ENCODE peak calls at places on chromosomes 11 and 22, in ten cellular contexts. S, L, Y, J, U, R, H, V, Z and C are unnamed samples.

GRCh38 chr22:23121026-23121823 is 20.6 kb downstream of the RSPH14 start:
- DNase-seq in S (peak), L (no peak), Y (peak), J (peak), U (no peak), R (no peak), H (no peak), V (no peak), Z (no peak), C (no peak)

GRCh38 chr11:116986521-116987105 is 111.6 kb downstream of the SIK3 start:
- DNase-seq in S (no peak), L (no peak), Y (peak), J (peak), U (no peak), R (no peak), H (no peak), V (no peak), Z (no peak), C (peak)

GRCh38 chr11:27694992-27695391 is 5.3 kb downstream of the BDNF start:
- DNase-seq in S (peak), L (no peak), Y (peak), J (no peak), U (no peak), R (no peak), H (no peak), V (no peak), Z (no peak), C (no peak)

GRCh38 chr22:44304354-44304753 is 8.4 kb downstream of the SHISAL1 start:
- DNase-seq in S (no peak), L (no peak), Y (peak), J (peak), U (no peak), R (no peak), H (no peak), V (no peak), Z (no peak), C (no peak)

GRCh38 chr22:45760682-45761081 is 89.0 kb downstream of the ATXN10 start:
- DNase-seq in S (no peak), L (no peak), Y (no peak), J (no peak), U (no peak), R (no peak), H (no peak), V (no peak), Z (no peak), C (no peak)

GRCh38 chr11:86991341-86991740 is 36.1 kb upstream of the FZD4 start:
- DNase-seq in S (no peak), L (no peak), Y (no peak), J (no peak), U (no peak), R (no peak), H (no peak), V (no peak), Z (no peak), C (no peak)

GRCh38 chr11:27254744-27255446 is 108.1 kb downstream of the CCDC34 start:
- DNase-seq in S (no peak), L (no peak), Y (peak), J (peak), U (no peak), R (no peak), H (no peak), V (no peak), Z (no peak), C (no peak)

GRCh38 chr11:115330693-115331482 is 173.3 kb downstream of the CADM1 start:
- DNase-seq in S (peak), L (no peak), Y (no peak), J (no peak), U (no peak), R (no peak), H (no peak), V (no peak), Z (no peak), C (no peak)

GRCh38 chr11:126438691-126439090 is 83.2 kb downstream of the ST3GAL4 start:
- DNase-seq in S (no peak), L (no peak), Y (peak), J (no peak), U (no peak), R (no peak), H (no peak), V (peak), Z (no peak), C (no peak)

GRCh38 chr22:19448739-19449421 is 1.4 kb upstream of the C22orf39 start:
- DNase-seq in S (no peak), L (no peak), Y (no peak), J (no peak), U (no peak), R (no peak), H (no peak), V (no peak), Z (no peak), C (no peak)

GRCh38 chr11:3609416-3610265 is 32.2 kb downstream of the ART5 start:
- DNase-seq in S (peak), L (no peak), Y (peak), J (peak), U (no peak), R (no peak), H (peak), V (no peak), Z (no peak), C (no peak)

GRCh38 chr11:112300094-112300786 is 39.6 kb upstream of the PLET1 start:
- DNase-seq in S (no peak), L (no peak), Y (no peak), J (no peak), U (no peak), R (peak), H (no peak), V (peak), Z (no peak), C (no peak)

GRCh38 chr11:66277475-66278391 is at the start of gene CNIH2:
- DNase-seq in S (peak), L (no peak), Y (peak), J (no peak), U (no peak), R (no peak), H (peak), V (no peak), Z (no peak), C (no peak)

GRCh38 chr11:67352546-67353316 is 615 bp downstream of the POLD4 start:
- DNase-seq in S (no peak), L (peak), Y (peak), J (no peak), U (no peak), R (no peak), H (no peak), V (peak), Z (no peak), C (no peak)

GRCh38 chr11:20000393-20001134 is 159.7 kb downstream of the DBX1 start:
- DNase-seq in S (peak), L (no peak), Y (no peak), J (no peak), U (no peak), R (peak), H (no peak), V (peak), Z (no peak), C (no peak)

GRCh38 chr11:44755553-44756505 is 29.1 kb downstream of the TSPAN18 start:
- DNase-seq in S (no peak), L (peak), Y (peak), J (no peak), U (no peak), R (no peak), H (no peak), V (peak), Z (no peak), C (no peak)

GRCh38 chr11:126194121-126194543 is 17.3 kb downstream of the RPUSD4 start:
- DNase-seq in S (peak), L (peak), Y (peak), J (peak), U (no peak), R (peak), H (peak), V (no peak), Z (no peak), C (no peak)

GRCh38 chr22:43228330-43228729 is 41.4 kb upstream of the TTLL12 start:
- DNase-seq in S (peak), L (no peak), Y (peak), J (peak), U (no peak), R (no peak), H (no peak), V (no peak), Z (no peak), C (no peak)

GRCh38 chr11:117857734-117858369 is 18.6 kb downstream of the FXYD6 start:
- DNase-seq in S (no peak), L (peak), Y (no peak), J (no peak), U (no peak), R (no peak), H (no peak), V (peak), Z (no peak), C (no peak)

GRCh38 chr11:77865805-77866204 is 44.9 kb downstream of the AAMDC start:
- DNase-seq in S (no peak), L (no peak), Y (peak), J (peak), U (no peak), R (no peak), H (no peak), V (no peak), Z (no peak), C (no peak)

GRCh38 chr11:2667940-2668339 is 31.9 kb downstream of the KCNQ1OT1 start:
- DNase-seq in S (no peak), L (no peak), Y (no peak), J (no peak), U (no peak), R (no peak), H (no peak), V (no peak), Z (no peak), C (no peak)

GRCh38 chr11:78079232-78080083 is at the start of gene NDUFC2:
- DNase-seq in S (peak), L (peak), Y (peak), J (peak), U (peak), R (peak), H (peak), V (peak), Z (peak), C (no peak)

GRCh38 chr22:39472570-39473556 is 16.1 kb downstream of the MGAT3 start:
- DNase-seq in S (no peak), L (no peak), Y (no peak), J (no peak), U (no peak), R (no peak), H (no peak), V (no peak), Z (no peak), C (no peak)

GRCh38 chr11:130672911-130673310 is 224.5 kb downstream of the ADAMTS15 start:
- DNase-seq in S (peak), L (no peak), Y (no peak), J (peak), U (no peak), R (no peak), H (no peak), V (no peak), Z (no peak), C (no peak)

GRCh38 chr22:47653921-47654320 is 891.5 kb downstream of the TBC1D22A start:
- DNase-seq in S (no peak), L (no peak), Y (no peak), J (no peak), U (no peak), R (no peak), H (no peak), V (no peak), Z (no peak), C (no peak)

GRCh38 chr11:73077454-73077853 is 64.7 kb downstream of the FCHSD2 start:
- DNase-seq in S (no peak), L (no peak), Y (peak), J (peak), U (no peak), R (no peak), H (no peak), V (no peak), Z (no peak), C (no peak)

GRCh38 chr11:131109256-131109655 is 193.0 kb upstream of the SNX19 start:
- DNase-seq in S (no peak), L (no peak), Y (peak), J (peak), U (no peak), R (no peak), H (no peak), V (no peak), Z (peak), C (no peak)

GRCh38 chr22:47277001-47277400 is 514.6 kb downstream of the TBC1D22A start:
- DNase-seq in S (no peak), L (no peak), Y (no peak), J (no peak), U (no peak), R (no peak), H (no peak), V (peak), Z (no peak), C (no peak)

GRCh38 chr11:93784935-93785360 is 866 bp downstream of the MED17 start:
- DNase-seq in S (no peak), L (no peak), Y (peak), J (no peak), U (no peak), R (no peak), H (no peak), V (no peak), Z (no peak), C (no peak)

GRCh38 chr11:86577663-86578636 is 94.5 kb downstream of the ME3 start:
- DNase-seq in S (no peak), L (peak), Y (peak), J (peak), U (peak), R (no peak), H (no peak), V (peak), Z (peak), C (no peak)

GRCh38 chr22:34000879-34001526 is 80.7 kb upstream of the LARGE1 start:
- DNase-seq in S (no peak), L (no peak), Y (no peak), J (no peak), U (no peak), R (no peak), H (no peak), V (no peak), Z (no peak), C (no peak)

GRCh38 chr22:17969732-17970131 is 54.6 kb downstream of the MICAL3 start:
- DNase-seq in S (peak), L (no peak), Y (peak), J (peak), U (peak), R (no peak), H (no peak), V (peak), Z (peak), C (peak)

GRCh38 chr11:64848779-64849599 is 4.5 kb upstream of the CDC42BPG start:
- DNase-seq in S (no peak), L (no peak), Y (no peak), J (no peak), U (no peak), R (no peak), H (no peak), V (no peak), Z (no peak), C (no peak)

GRCh38 chr22:41772198-41772597 is 28.3 kb upstream of the CCDC134 start:
- DNase-seq in S (no peak), L (no peak), Y (no peak), J (no peak), U (no peak), R (no peak), H (no peak), V (no peak), Z (no peak), C (no peak)

GRCh38 chr11:43359432-43359818 is 705 bp downstream of the TTC17 start:
- DNase-seq in S (peak), L (no peak), Y (peak), J (peak), U (no peak), R (no peak), H (no peak), V (no peak), Z (no peak), C (no peak)

GRCh38 chr22:42959472-42960145 is 55.3 kb downstream of the PACSIN2 start:
- DNase-seq in S (peak), L (peak), Y (peak), J (peak), U (no peak), R (no peak), H (no peak), V (peak), Z (peak), C (no peak)

GRCh38 chr11:126118806-126119205 is 56.1 kb upstream of the CDON start:
- DNase-seq in S (no peak), L (no peak), Y (no peak), J (no peak), U (no peak), R (no peak), H (no peak), V (no peak), Z (no peak), C (no peak)

GRCh38 chr11:121964591-121964990 is 151.4 kb downstream of the BLID start:
- DNase-seq in S (peak), L (no peak), Y (peak), J (peak), U (no peak), R (no peak), H (no peak), V (no peak), Z (no peak), C (peak)

GRCh38 chr11:45771942-45772522 is 32.9 kb upstream of the SLC35C1 start:
- DNase-seq in S (peak), L (peak), Y (peak), J (peak), U (peak), R (peak), H (peak), V (peak), Z (peak), C (no peak)
- H3K27ac ChIP-seq in S (no peak), L (peak), Y (no peak), J (no peak), U (peak), R (peak), H (peak), V (peak), Z (no peak), C (no peak)

GRCh38 chr22:26483439-26484359 is at the start of the genes HPS4 and SRRD:
- DNase-seq in S (peak), L (peak), Y (peak), J (peak), U (peak), R (peak), H (peak), V (peak), Z (peak), C (peak)

GRCh38 chr22:26484360-26484706 is 656 bp downstream of the SRRD start:
- DNase-seq in S (no peak), L (peak), Y (peak), J (peak), U (no peak), R (no peak), H (peak), V (no peak), Z (no peak), C (no peak)

GRCh38 chr22:26486394-26486793 is 2.7 kb downstream of the SRRD start:
- DNase-seq in S (no peak), L (no peak), Y (no peak), J (no peak), U (no peak), R (no peak), H (no peak), V (no peak), Z (no peak), C (no peak)

GRCh38 chr22:26485991-26486390 is 2.3 kb downstream of the SRRD start:
- DNase-seq in S (no peak), L (no peak), Y (no peak), J (no peak), U (no peak), R (no peak), H (no peak), V (no peak), Z (no peak), C (no peak)

DNA sequence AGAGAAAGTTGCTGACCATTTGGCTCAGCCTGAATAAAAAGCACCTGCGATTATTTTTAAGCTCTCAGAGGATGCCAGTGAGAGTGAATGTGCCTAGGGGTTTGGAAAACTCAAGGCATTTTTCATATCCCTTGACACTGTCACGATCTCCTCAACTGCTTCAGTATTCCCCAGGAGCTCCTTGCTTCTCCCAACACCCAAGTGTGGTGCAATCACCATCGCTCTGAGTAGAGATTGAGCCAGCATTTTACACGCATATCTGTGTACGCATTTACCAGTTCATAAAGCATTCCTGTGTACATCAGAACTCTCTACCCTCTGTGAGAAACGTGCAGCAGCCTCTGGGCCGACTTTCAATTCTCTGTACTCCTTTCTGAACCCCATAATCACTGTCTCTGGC is 1.3 kb downstream of the SRRD start:
- DNase-seq in S (no peak), L (peak), Y (peak), J (no peak), U (no peak), R (no peak), H (no peak), V (no peak), Z (no peak), C (no peak)
- H3K27ac ChIP-seq in S (no peak), L (peak), Y (peak), J (no peak), U (peak), R (peak), H (peak), V (no peak), Z (no peak), C (peak)

DNA sequence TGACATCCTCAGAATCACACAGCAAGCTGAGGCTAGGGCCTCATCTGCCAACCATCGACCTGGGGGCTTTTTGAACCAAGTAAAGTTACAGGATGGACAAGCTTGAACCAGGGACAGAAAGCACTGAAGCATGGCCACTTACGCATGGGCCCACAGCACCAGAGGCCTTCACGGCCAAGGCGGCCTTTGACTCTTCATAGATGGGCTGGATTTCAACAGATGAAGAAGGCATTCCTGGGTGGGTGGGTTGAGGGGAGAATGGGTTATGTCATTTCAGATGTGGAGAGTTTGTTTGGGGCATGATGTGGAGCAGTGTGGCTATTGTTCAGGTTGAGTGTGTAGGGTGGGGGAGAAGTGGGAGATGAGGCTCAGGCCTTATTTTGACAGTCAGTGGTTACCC is 60.2 kb downstream of the LRRC32 start:
- DNase-seq in S (no peak), L (peak), Y (no peak), J (no peak), U (no peak), R (no peak), H (no peak), V (no peak), Z (no peak), C (no peak)
- H3K27ac ChIP-seq in S (no peak), L (peak), Y (no peak), J (no peak), U (peak), R (no peak), H (no peak), V (peak), Z (no peak), C (no peak)

GRCh38 chr22:37354271-37355069 is 72.2 kb downstream of the CYTH4 start:
- DNase-seq in S (no peak), L (no peak), Y (no peak), J (no peak), U (no peak), R (no peak), H (no peak), V (no peak), Z (no peak), C (no peak)
- H3K27ac ChIP-seq in S (no peak), L (no peak), Y (no peak), J (no peak), U (no peak), R (no peak), H (no peak), V (no peak), Z (no peak), C (peak)

GRCh38 chr11:34356130-34356529 is 1.7 kb downstream of the ABTB2 start:
- DNase-seq in S (peak), L (no peak), Y (no peak), J (no peak), U (no peak), R (no peak), H (no peak), V (no peak), Z (no peak), C (no peak)
- H3K27ac ChIP-seq in S (no peak), L (peak), Y (no peak), J (no peak), U (peak), R (no peak), H (no peak), V (no peak), Z (no peak), C (no peak)

DNA sequence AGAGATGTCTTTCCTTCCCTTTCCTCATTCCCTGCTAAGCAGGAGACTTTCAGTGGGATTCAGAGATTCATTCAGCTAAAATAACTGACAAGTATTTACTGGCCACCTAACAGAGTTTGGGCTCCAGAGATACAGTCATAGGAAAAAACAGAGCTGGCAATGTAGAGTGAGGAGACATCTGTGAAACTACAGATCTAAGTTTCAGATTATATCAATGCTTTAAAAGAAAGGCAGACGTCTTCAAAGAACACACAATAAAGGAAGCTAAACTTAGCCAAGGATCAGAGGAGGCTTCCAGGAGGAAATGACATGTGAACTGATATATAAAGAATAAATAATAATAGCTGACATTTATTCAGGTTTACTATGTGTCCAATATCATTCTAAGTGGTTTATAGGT is 355.6 kb upstream of the DDI1 start:
- DNase-seq in S (no peak), L (no peak), Y (no peak), J (no peak), U (no peak), R (no peak), H (no peak), V (no peak), Z (no peak), C (no peak)
- H3K27ac ChIP-seq in S (no peak), L (no peak), Y (no peak), J (no peak), U (no peak), R (no peak), H (no peak), V (no peak), Z (no peak), C (no peak)